ENCODE peak calls at places on chromosomes 4 and X, in seven cellular contexts. R is neural progenitor cell, S is IMR-90, K is uterus, O is hepatocyte, A is SK-N-SH, W is A549. B is an unnamed sample.

GRCh38 chr4:161929966-161930365 is 233.8 kb downstream of the FSTL5 start:
- DNase-seq in R (no peak), S (peak; percentile 35), K (no peak), O (no peak), A (no peak), W (no peak), B (peak; percentile 27)

GRCh38 chr4:38868055-38868965 is 704 bp downstream of the FAM114A1 start:
- DNase-seq in R (peak; percentile 12), S (peak; percentile 60), K (peak; percentile 58), O (peak; percentile 54), A (no peak), W (no peak), B (no peak)

GRCh38 chr4:81682492-81682891 is 210.8 kb upstream of the RASGEF1B start:
- DNase-seq in R (peak; percentile 61), S (no peak), K (no peak), O (no peak), A (no peak), W (no peak), B (no peak)

GRCh38 chr4:52187603-52188002 is 136.5 kb downstream of the SPATA18 start:
- DNase-seq in R (no peak), S (no peak), K (no peak), O (no peak), A (no peak), W (no peak), B (no peak)

GRCh38 chr4:7956306-7957112 is 16.8 kb upstream of the AFAP1 start:
- DNase-seq in R (no peak), S (peak; percentile 80), K (peak; percentile 79), O (no peak), A (peak; percentile 34), W (no peak), B (peak; percentile 80)

GRCh38 chr4:8391972-8392371 is 48.6 kb downstream of the ACOX3 start:
- DNase-seq in R (no peak), S (peak; percentile 89), K (peak; percentile 80), O (no peak), A (no peak), W (no peak), B (no peak)

GRCh38 chrX:9370888-9371287 is 94.0 kb upstream of the TBL1X start:
- DNase-seq in R (no peak), S (peak; percentile 12), K (no peak), O (no peak), A (no peak), W (no peak), B (no peak)

GRCh38 chr4:8837181-8837811 is 34.3 kb downstream of the HMX1 start:
- DNase-seq in R (peak; percentile 94), S (no peak), K (no peak), O (no peak), A (peak; percentile 26), W (no peak), B (no peak)

GRCh38 chr4:386708-387105 is 49.1 kb downstream of the ZNF141 start:
- DNase-seq in R (no peak), S (no peak), K (no peak), O (no peak), A (no peak), W (no peak), B (no peak)

GRCh38 chrX:22800360-22800759 is 199.4 kb upstream of the DDX53 start:
- DNase-seq in R (no peak), S (peak; percentile 89), K (peak; percentile 12), O (peak; percentile 7), A (no peak), W (no peak), B (peak; percentile 60)

GRCh38 chr4:79121875-79122358 is 182.7 kb upstream of the PAQR3 start:
- DNase-seq in R (no peak), S (no peak), K (no peak), O (no peak), A (no peak), W (no peak), B (no peak)

GRCh38 chr4:74742191-74742590 is 52.1 kb downstream of the BTC start:
- DNase-seq in R (no peak), S (no peak), K (no peak), O (no peak), A (no peak), W (no peak), B (no peak)

GRCh38 chr4:152264106-152264505 is 271.8 kb downstream of the FBXW7 start:
- DNase-seq in R (no peak), S (no peak), K (no peak), O (no peak), A (no peak), W (no peak), B (no peak)

GRCh38 chr4:122458625-122459024 is 2.1 kb upstream of the IL2 start:
- DNase-seq in R (no peak), S (peak; percentile 17), K (no peak), O (peak; percentile 5), A (no peak), W (no peak), B (no peak)

GRCh38 chr4:19324175-19324574 is 927.5 kb upstream of the SLIT2 start:
- DNase-seq in R (no peak), S (no peak), K (no peak), O (no peak), A (no peak), W (no peak), B (no peak)
- TF ChIP-seq CTCF in R (no peak), S (no peak), K (no peak), O (no peak), A (no peak), W (no peak), B (no peak)

DNA sequence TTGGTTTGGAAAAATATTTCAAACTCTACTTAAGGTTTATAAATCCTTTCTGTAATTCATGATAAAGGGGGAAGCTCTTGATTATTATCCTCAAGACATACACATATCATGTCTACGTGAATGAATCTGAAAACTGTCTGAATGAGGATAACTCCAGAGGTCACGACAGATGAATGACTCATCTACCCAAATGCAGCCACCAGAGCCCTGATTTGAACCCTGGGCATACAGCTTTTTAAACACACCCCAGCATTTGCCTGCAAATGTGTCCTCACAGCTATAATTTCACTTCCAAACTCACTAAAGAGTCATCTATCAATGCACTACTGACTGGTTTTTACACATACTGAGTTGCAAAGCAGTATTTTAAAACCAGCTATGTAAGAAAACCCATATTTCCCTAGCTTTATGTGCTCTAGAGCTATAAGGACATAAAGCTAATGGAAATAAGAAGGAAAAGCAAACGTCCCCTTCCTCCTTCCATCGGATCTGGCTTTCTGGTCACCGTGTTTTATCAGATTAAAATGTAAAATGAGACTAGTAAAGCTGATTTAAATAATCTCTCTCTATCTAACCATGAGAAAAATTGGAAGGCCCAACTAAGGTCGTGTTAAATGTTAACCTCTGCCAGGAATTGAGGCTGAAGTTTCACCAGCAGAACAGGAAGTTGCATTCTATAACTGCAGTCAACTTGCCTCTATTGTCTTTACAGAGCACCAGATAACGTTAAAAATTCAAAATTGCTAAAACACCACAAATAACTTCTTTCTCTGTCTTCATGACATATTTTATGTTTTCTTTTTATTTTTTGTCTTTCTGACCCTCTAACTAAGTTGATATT is 63.1 kb upstream of the SPP1 start:
- DNase-seq in R (no peak), S (no peak), K (no peak), O (no peak), A (no peak), W (no peak), B (no peak)
- H3K4me1 ChIP-seq in R (peaks cover 5% of the 10 kb centered on the region), S (no peaks in the 10 kb centered on the region), K (peaks cover 8% of the 10 kb centered on the region), O (peaks cover 9% of the 10 kb centered on the region), A (no peaks in the 10 kb centered on the region), W (peaks cover 20% of the 10 kb centered on the region), B (no peaks in the 10 kb centered on the region)

GRCh38 chr4:186904104-186904503 is 180.4 kb upstream of the FAT1 start:
- DNase-seq in R (no peak), S (peak; percentile 95), K (no peak), O (peak; percentile 16), A (no peak), W (peak; percentile 51), B (peak; percentile 86)
- H3K27ac ChIP-seq in R (no peak overlapping the region), S (no peak overlapping the region), K (no peak overlapping the region), O (no peak overlapping the region), A (no peak overlapping the region), W (no peak overlapping the region), B (peak overlapping the region; percentile 47)

GRCh38 chrX:75655627-75656026 is 129.4 kb downstream of the MAGEE2 start:
- DNase-seq in R (no peak), S (no peak), K (no peak), O (no peak), A (no peak), W (no peak), B (no peak)
- TF ChIP-seq CTCF in R (no peak), S (no peak), K (no peak), O (no peak), A (no peak), W (no peak), B (no peak)

GRCh38 chr4:6319530-6320150 is 50.0 kb downstream of the WFS1 start:
- DNase-seq in R (no peak), S (no peak), K (no peak), O (no peak), A (no peak), W (no peak), B (no peak)

GRCh38 chr4:6322761-6323566 is 53.3 kb downstream of the WFS1 start:
- DNase-seq in R (no peak), S (no peak), K (no peak), O (no peak), A (no peak), W (no peak), B (no peak)

GRCh38 chr4:6322067-6322760 is 52.6 kb downstream of the WFS1 start:
- DNase-seq in R (no peak), S (no peak), K (no peak), O (no peak), A (no peak), W (no peak), B (no peak)

GRCh38 chr4:6321361-6321760 is 51.7 kb downstream of the WFS1 start:
- DNase-seq in R (no peak), S (no peak), K (no peak), O (no peak), A (no peak), W (no peak), B (no peak)

GRCh38 chr4:6320663-6321062 is 51.0 kb downstream of the WFS1 start:
- DNase-seq in R (no peak), S (no peak), K (no peak), O (no peak), A (no peak), W (no peak), B (no peak)
- H3K4me1 ChIP-seq in R (peaks cover 9% of the 10 kb centered on the region), S (no peaks in the 10 kb centered on the region), K (no peaks in the 10 kb centered on the region), O (no peaks in the 10 kb centered on the region), A (no peaks in the 10 kb centered on the region), W (no peaks in the 10 kb centered on the region), B (no peaks in the 10 kb centered on the region)

B was measured in foreskin keratinocyte.